ENCODE peak calls at places on chromosome 6, in four cellular contexts. B, K, X and H are unnamed samples.

GRCh38 chr6:37456816-37457560 is 24.0 kb downstream of the CMTR1 start:
- DNase-seq in X (no peak), B (peak), K (peak), H (no peak)

GRCh38 chr6:23174781-23175361 is 605.5 kb downstream of the HDGFL1 start:
- DNase-seq in K (no peak), X (no peak), B (peak), H (no peak)

GRCh38 chr6:6676910-6677441 is 88.5 kb downstream of the LY86 start:
- DNase-seq in B (peak), X (peak), K (peak), H (peak)

GRCh38 chr6:106026748-106027147 is 59.4 kb upstream of the PRDM1 start:
- DNase-seq in X (no peak), K (peak), B (peak), H (no peak)

GRCh38 chr6:72740135-72740534 is 118.3 kb downstream of the KCNQ5 start:
- DNase-seq in X (no peak), K (no peak), B (peak), H (no peak)

GRCh38 chr6:133463789-133464188 is 222.6 kb downstream of the EYA4 start:
- DNase-seq in K (no peak), B (no peak), X (no peak), H (no peak)

GRCh38 chr6:159654483-159655098 is 38.5 kb downstream of the SOD2 start:
- DNase-seq in K (peak), B (peak), X (no peak), H (no peak)

GRCh38 chr6:143125455-143125854 is 64.8 kb downstream of the AIG1 start:
- DNase-seq in B (no peak), X (no peak), K (no peak), H (no peak)

GRCh38 chr6:49522710-49523593 is 23.2 kb downstream of the GLYATL3 start:
- DNase-seq in X (no peak), B (no peak), K (no peak), H (no peak)

GRCh38 chr6:116371384-116372209 is 850 bp downstream of the DSE start:
- DNase-seq in K (peak), B (peak), X (peak), H (peak)